ENCODE peak calls at places on chromosomes 11 and 22, in seven cellular contexts. One of them, this sample, is unnamed.

GRCh38 chr22:49905465-49905864 is 12.8 kb downstream of the ALG12 start:
- DNase-seq in Ammon's horn: no peak
- DNase-seq in mucosa of descending colon: peak
- DNase-seq in CD8-positive, alpha-beta memory T cell: no peak
- DNase-seq in GM03348: no peak
- DNase-seq in left cardiac atrium: no peak
- DNase-seq in IMR-90: no peak
- DNase-seq in this sample: no peak

GRCh38 chr11:132914600-132914999 is 617.7 kb downstream of the OPCML start:
- DNase-seq in mucosa of descending colon: no peak
- DNase-seq in Ammon's horn: no peak
- DNase-seq in GM03348: no peak
- DNase-seq in left cardiac atrium: no peak
- DNase-seq in CD8-positive, alpha-beta memory T cell: no peak
- DNase-seq in IMR-90: no peak
- DNase-seq in this sample: no peak

GRCh38 chr22:26975865-26976264 is 318.5 kb downstream of the MIAT start:
- DNase-seq in GM03348: no peak
- DNase-seq in CD8-positive, alpha-beta memory T cell: no peak
- DNase-seq in Ammon's horn: no peak
- DNase-seq in mucosa of descending colon: no peak
- DNase-seq in IMR-90: no peak
- DNase-seq in left cardiac atrium: no peak
- DNase-seq in this sample: no peak

GRCh38 chr11:15446929-15447328 is 332.2 kb downstream of the INSC start:
- DNase-seq in Ammon's horn: no peak
- DNase-seq in IMR-90: no peak
- DNase-seq in mucosa of descending colon: no peak
- DNase-seq in GM03348: no peak
- DNase-seq in CD8-positive, alpha-beta memory T cell: no peak
- DNase-seq in left cardiac atrium: no peak
- DNase-seq in this sample: no peak

GRCh38 chr22:30262917-30263741 is 3.5 kb downstream of the OSM start:
- DNase-seq in left cardiac atrium: peak
- DNase-seq in Ammon's horn: peak
- DNase-seq in IMR-90: peak
- DNase-seq in mucosa of descending colon: peak
- DNase-seq in CD8-positive, alpha-beta memory T cell: peak
- DNase-seq in GM03348: peak
- DNase-seq in this sample: peak

GRCh38 chr11:42066113-42066512 is 606.7 kb upstream of the LRRC4C start:
- DNase-seq in left cardiac atrium: peak
- DNase-seq in Ammon's horn: peak
- DNase-seq in GM03348: peak
- DNase-seq in mucosa of descending colon: no peak
- DNase-seq in CD8-positive, alpha-beta memory T cell: no peak
- DNase-seq in IMR-90: no peak
- DNase-seq in this sample: peak

GRCh38 chr22:49372530-49373288 is 455.0 kb downstream of the BRD1 start:
- DNase-seq in mucosa of descending colon: no peak
- DNase-seq in GM03348: no peak
- DNase-seq in left cardiac atrium: no peak
- DNase-seq in IMR-90: no peak
- DNase-seq in Ammon's horn: peak
- DNase-seq in CD8-positive, alpha-beta memory T cell: no peak
- DNase-seq in this sample: no peak

GRCh38 chr11:83836883-83837654 is 550.9 kb upstream of the CCDC90B start:
- DNase-seq in GM03348: peak
- DNase-seq in IMR-90: peak
- DNase-seq in CD8-positive, alpha-beta memory T cell: no peak
- DNase-seq in Ammon's horn: peak
- DNase-seq in left cardiac atrium: no peak
- DNase-seq in mucosa of descending colon: no peak
- DNase-seq in this sample: peak

GRCh38 chr11:117870176-117870952 is 6.1 kb downstream of the FXYD6 start:
- DNase-seq in mucosa of descending colon: no peak
- DNase-seq in IMR-90: no peak
- DNase-seq in left cardiac atrium: no peak
- DNase-seq in Ammon's horn: peak
- DNase-seq in GM03348: no peak
- DNase-seq in CD8-positive, alpha-beta memory T cell: no peak
- DNase-seq in this sample: no peak

GRCh38 chr11:117226388-117227385 is 5.2 kb downstream of the PCSK7 start:
- DNase-seq in IMR-90: peak
- DNase-seq in mucosa of descending colon: no peak
- DNase-seq in GM03348: peak
- DNase-seq in CD8-positive, alpha-beta memory T cell: peak
- DNase-seq in Ammon's horn: peak
- DNase-seq in left cardiac atrium: peak
- DNase-seq in this sample: no peak

GRCh38 chr11:121613724-121614123 is 161.0 kb upstream of the SORL1-AS1 start:
- DNase-seq in CD8-positive, alpha-beta memory T cell: no peak
- DNase-seq in mucosa of descending colon: no peak
- DNase-seq in Ammon's horn: peak
- DNase-seq in left cardiac atrium: no peak
- DNase-seq in GM03348: no peak
- DNase-seq in IMR-90: peak
- DNase-seq in this sample: no peak